ENCODE peak calls at places on chromosome 12, in nine cellular contexts. One of them, this sample, is unnamed. For H3K9me3, the result is how much of the 10 kb centered on the place peaks cover.

GRCh38 chr12:103401421-103401820 is 94.3 kb downstream of the C12orf42 start:
- DNase-seq in neural progenitor cell: no peak
- DNase-seq in AG04450: no peak
- DNase-seq in neuronal stem cell: no peak
- DNase-seq in MG63: peak
- DNase-seq in adipocyte: no peak
- DNase-seq in stomach: no peak
- DNase-seq in IMR-90: no peak
- DNase-seq in cardiac muscle cell: no peak
- DNase-seq in this sample: no peak

GRCh38 chr12:110269622-110270124 is 11.4 kb upstream of the ATP2A2 start:
- DNase-seq in neural progenitor cell: no peak
- DNase-seq in AG04450: peak
- DNase-seq in neuronal stem cell: no peak
- DNase-seq in MG63: peak
- DNase-seq in adipocyte: peak
- DNase-seq in stomach: no peak
- DNase-seq in IMR-90: peak
- DNase-seq in cardiac muscle cell: peak
- DNase-seq in this sample: no peak

GRCh38 chr12:104207416-104207941 is 8.1 kb upstream of the TXNRD1 start:
- DNase-seq in neural progenitor cell: no peak
- DNase-seq in AG04450: no peak
- DNase-seq in neuronal stem cell: no peak
- DNase-seq in MG63: no peak
- DNase-seq in adipocyte: peak
- DNase-seq in stomach: no peak
- DNase-seq in IMR-90: peak
- DNase-seq in cardiac muscle cell: no peak
- DNase-seq in this sample: no peak

GRCh38 chr12:84502907-84503787 is 409.5 kb downstream of the SLC6A15 start:
- DNase-seq in neural progenitor cell: peak
- DNase-seq in AG04450: peak
- DNase-seq in neuronal stem cell: peak
- DNase-seq in MG63: peak
- DNase-seq in adipocyte: peak
- DNase-seq in stomach: peak
- DNase-seq in IMR-90: peak
- DNase-seq in cardiac muscle cell: peak
- DNase-seq in this sample: no peak

GRCh38 chr12:70828391-70828790 is 92.1 kb downstream of the PTPRR start:
- DNase-seq in neural progenitor cell: no peak
- DNase-seq in AG04450: no peak
- DNase-seq in neuronal stem cell: no peak
- DNase-seq in MG63: peak
- DNase-seq in adipocyte: peak
- DNase-seq in stomach: no peak
- DNase-seq in IMR-90: no peak
- DNase-seq in cardiac muscle cell: no peak
- DNase-seq in this sample: no peak

GRCh38 chr12:80178846-80179245 is 79.5 kb downstream of the OTOGL start:
- DNase-seq in neural progenitor cell: no peak
- DNase-seq in AG04450: no peak
- DNase-seq in neuronal stem cell: no peak
- DNase-seq in MG63: no peak
- DNase-seq in adipocyte: no peak
- DNase-seq in stomach: no peak
- DNase-seq in IMR-90: no peak
- DNase-seq in cardiac muscle cell: no peak
- DNase-seq in this sample: no peak

GRCh38 chr12:49482095-49483051 is 56.5 kb upstream of the KCNH3 start:
- DNase-seq in neural progenitor cell: no peak
- DNase-seq in AG04450: no peak
- DNase-seq in neuronal stem cell: no peak
- DNase-seq in MG63: peak
- DNase-seq in adipocyte: peak
- DNase-seq in stomach: no peak
- DNase-seq in IMR-90: peak
- DNase-seq in cardiac muscle cell: no peak
- DNase-seq in this sample: no peak

GRCh38 chr12:121577443-121578180 is 3.2 kb downstream of the KDM2B start:
- DNase-seq in neural progenitor cell: peak
- DNase-seq in AG04450: no peak
- DNase-seq in neuronal stem cell: peak
- DNase-seq in MG63: no peak
- DNase-seq in adipocyte: no peak
- DNase-seq in stomach: no peak
- DNase-seq in IMR-90: no peak
- DNase-seq in cardiac muscle cell: no peak
- DNase-seq in this sample: no peak

DNA sequence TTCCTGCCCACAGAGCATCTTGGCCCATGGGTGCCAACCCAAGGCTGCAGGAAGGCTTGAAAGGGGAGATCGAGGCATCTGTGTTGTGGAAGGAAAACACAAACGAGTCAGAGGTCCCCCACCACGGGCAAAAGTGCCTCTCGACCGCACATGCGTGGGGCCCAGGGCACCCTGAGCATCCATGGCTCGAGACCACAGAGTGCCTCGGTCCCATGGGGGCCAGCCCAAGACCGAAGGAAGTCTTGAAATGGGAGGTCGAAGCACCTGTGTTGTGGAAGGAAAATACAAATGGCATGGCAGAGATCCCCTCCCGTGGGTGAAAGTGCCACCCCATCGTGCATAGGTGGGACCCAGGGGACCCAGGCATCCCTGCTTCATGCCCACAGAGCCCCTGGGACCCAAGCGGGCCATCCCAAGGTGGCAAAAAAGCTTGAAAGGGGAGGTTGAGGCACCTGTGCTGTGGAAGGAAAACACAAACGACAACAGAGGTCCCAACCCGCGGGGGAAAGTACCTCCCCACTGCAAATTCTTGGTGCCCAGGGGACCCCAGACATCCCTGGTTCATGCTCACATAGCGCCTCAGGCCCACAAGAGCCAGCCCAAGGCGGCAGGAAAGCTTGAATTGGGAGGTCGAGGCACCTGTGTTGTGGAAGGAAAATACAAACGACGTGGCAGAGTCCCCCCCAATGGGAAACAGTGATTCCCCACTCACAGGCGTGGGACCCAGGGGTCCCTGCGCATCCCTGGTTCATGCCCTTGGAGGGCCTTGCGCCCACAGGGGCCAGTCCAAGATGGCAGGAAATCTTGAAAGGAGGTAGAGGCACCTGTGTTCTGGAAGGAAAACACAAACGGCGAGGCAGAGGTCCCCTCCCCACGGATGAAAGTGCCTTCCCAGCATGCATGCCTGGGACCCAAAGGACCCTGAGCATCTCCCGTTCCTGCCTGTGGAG is 373.0 kb downstream of the ALG10 start:
- DNase-seq in neural progenitor cell: no peak
- DNase-seq in AG04450: no peak
- DNase-seq in neuronal stem cell: no peak
- DNase-seq in MG63: no peak
- DNase-seq in adipocyte: no peak
- DNase-seq in stomach: peak
- DNase-seq in IMR-90: no peak
- DNase-seq in cardiac muscle cell: no peak
- DNase-seq in this sample: no peak
- H3K9me3 ChIP-seq in neural progenitor cell: under half
- H3K9me3 ChIP-seq in AG04450: half or more
- H3K9me3 ChIP-seq in neuronal stem cell: half or more
- H3K9me3 ChIP-seq in MG63: under half
- H3K9me3 ChIP-seq in adipocyte: under half
- H3K9me3 ChIP-seq in stomach: under half
- H3K9me3 ChIP-seq in IMR-90: half or more
- H3K9me3 ChIP-seq in cardiac muscle cell: under half
- H3K9me3 ChIP-seq in this sample: under half

GRCh38 chr12:133057446-133057845 is 20.1 kb downstream of the ZNF84 start:
- DNase-seq in neural progenitor cell: no peak
- DNase-seq in AG04450: no peak
- DNase-seq in neuronal stem cell: no peak
- DNase-seq in MG63: no peak
- DNase-seq in adipocyte: no peak
- DNase-seq in stomach: no peak
- DNase-seq in IMR-90: peak
- DNase-seq in cardiac muscle cell: no peak
- DNase-seq in this sample: no peak

GRCh38 chr12:133063556-133063955 is 17.2 kb upstream of the ZNF140 start:
- DNase-seq in neural progenitor cell: no peak
- DNase-seq in AG04450: no peak
- DNase-seq in neuronal stem cell: no peak
- DNase-seq in MG63: no peak
- DNase-seq in adipocyte: no peak
- DNase-seq in stomach: no peak
- DNase-seq in IMR-90: no peak
- DNase-seq in cardiac muscle cell: no peak
- DNase-seq in this sample: no peak

GRCh38 chr12:133061954-133062353 is 18.8 kb upstream of the ZNF140 start:
- DNase-seq in neural progenitor cell: no peak
- DNase-seq in AG04450: no peak
- DNase-seq in neuronal stem cell: no peak
- DNase-seq in MG63: no peak
- DNase-seq in adipocyte: no peak
- DNase-seq in stomach: no peak
- DNase-seq in IMR-90: no peak
- DNase-seq in cardiac muscle cell: no peak
- DNase-seq in this sample: no peak

DNA sequence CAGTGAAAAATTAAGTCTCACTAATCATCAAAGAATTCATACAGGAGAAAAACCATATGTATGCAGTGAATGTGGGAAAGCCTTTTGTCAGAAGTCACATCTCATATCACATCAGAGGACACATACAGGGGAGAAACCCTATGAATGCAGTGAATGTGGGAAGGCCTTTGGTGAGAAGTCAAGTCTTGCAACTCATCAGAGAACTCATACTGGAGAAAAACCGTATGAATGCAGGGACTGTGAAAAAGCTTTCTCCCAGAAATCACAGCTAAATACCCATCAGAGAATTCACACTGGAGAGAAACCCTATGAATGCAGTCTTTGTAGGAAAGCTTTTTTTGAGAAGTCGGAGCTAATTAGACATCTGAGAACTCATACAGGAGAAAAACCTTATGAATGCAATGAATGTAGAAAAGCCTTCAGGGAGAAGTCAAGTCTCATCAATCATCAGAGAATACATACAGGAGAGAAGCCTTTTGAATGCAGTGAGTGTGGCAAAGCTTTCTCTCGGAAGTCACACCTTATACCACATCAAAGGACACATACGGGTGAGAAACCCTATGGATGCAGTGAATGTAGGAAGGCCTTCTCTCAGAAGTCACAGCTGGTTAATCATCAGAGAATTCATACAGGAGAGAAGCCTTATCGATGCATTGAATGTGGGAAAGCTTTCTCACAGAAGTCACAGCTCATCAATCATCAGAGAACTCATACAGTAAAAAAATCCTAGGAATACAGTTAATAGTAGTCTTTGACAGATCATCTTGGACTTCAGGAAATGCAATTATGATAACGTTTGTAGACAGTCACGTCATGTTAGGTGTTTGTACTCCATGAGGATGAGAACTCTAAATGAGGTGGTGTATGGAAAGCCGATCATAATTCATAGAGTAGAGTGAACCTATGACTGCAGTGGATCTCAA is 21.2 kb downstream of the ZNF84 start:
- DNase-seq in neural progenitor cell: no peak
- DNase-seq in AG04450: no peak
- DNase-seq in neuronal stem cell: no peak
- DNase-seq in MG63: no peak
- DNase-seq in adipocyte: no peak
- DNase-seq in stomach: no peak
- DNase-seq in IMR-90: peak
- DNase-seq in cardiac muscle cell: no peak
- DNase-seq in this sample: no peak
- H3K9me3 ChIP-seq in neural progenitor cell: half or more
- H3K9me3 ChIP-seq in AG04450: under half
- H3K9me3 ChIP-seq in neuronal stem cell: half or more
- H3K9me3 ChIP-seq in MG63: half or more
- H3K9me3 ChIP-seq in adipocyte: half or more
- H3K9me3 ChIP-seq in stomach: half or more
- H3K9me3 ChIP-seq in IMR-90: half or more
- H3K9me3 ChIP-seq in cardiac muscle cell: under half
- H3K9me3 ChIP-seq in this sample: half or more

GRCh38 chr12:133221241-133221640 is 14.4 kb downstream of the ANHX start:
- DNase-seq in neural progenitor cell: no peak
- DNase-seq in AG04450: no peak
- DNase-seq in neuronal stem cell: no peak
- DNase-seq in MG63: no peak
- DNase-seq in adipocyte: no peak
- DNase-seq in stomach: no peak
- DNase-seq in IMR-90: no peak
- DNase-seq in cardiac muscle cell: no peak
- DNase-seq in this sample: no peak

GRCh38 chr12:133217219-133217618 is 18.5 kb downstream of the ANHX start:
- DNase-seq in neural progenitor cell: no peak
- DNase-seq in AG04450: no peak
- DNase-seq in neuronal stem cell: no peak
- DNase-seq in MG63: no peak
- DNase-seq in adipocyte: no peak
- DNase-seq in stomach: no peak
- DNase-seq in IMR-90: no peak
- DNase-seq in cardiac muscle cell: no peak
- DNase-seq in this sample: no peak

GRCh38 chr12:133220521-133220920 is 15.2 kb downstream of the ANHX start:
- DNase-seq in neural progenitor cell: no peak
- DNase-seq in AG04450: no peak
- DNase-seq in neuronal stem cell: no peak
- DNase-seq in MG63: no peak
- DNase-seq in adipocyte: no peak
- DNase-seq in stomach: no peak
- DNase-seq in IMR-90: no peak
- DNase-seq in cardiac muscle cell: no peak
- DNase-seq in this sample: no peak

DNA sequence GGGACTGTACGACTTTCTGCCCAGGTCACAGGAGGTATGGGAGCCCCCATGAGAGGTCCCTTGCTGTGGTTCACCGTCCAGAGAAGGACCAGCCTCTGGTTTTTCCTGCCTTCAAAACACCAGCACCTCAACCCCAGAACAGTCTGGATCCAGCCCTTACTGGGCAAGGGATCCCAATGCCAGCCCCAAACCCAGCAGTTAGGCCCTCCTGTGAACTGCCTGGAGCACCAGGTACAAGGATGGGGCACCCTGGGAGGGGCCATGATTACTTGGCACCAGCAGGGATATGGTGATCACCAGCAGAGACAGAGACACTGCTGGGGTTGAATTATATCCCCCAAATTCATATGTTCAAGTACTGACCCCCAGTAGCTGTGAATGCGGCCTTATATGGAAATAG is 20.0 kb downstream of the ANHX start:
- DNase-seq in neural progenitor cell: no peak
- DNase-seq in AG04450: no peak
- DNase-seq in neuronal stem cell: no peak
- DNase-seq in MG63: no peak
- DNase-seq in adipocyte: no peak
- DNase-seq in stomach: no peak
- DNase-seq in IMR-90: no peak
- DNase-seq in cardiac muscle cell: no peak
- DNase-seq in this sample: no peak
- H3K9me3 ChIP-seq in neural progenitor cell: under half
- H3K9me3 ChIP-seq in AG04450: half or more
- H3K9me3 ChIP-seq in neuronal stem cell: half or more
- H3K9me3 ChIP-seq in MG63: under half
- H3K9me3 ChIP-seq in adipocyte: half or more
- H3K9me3 ChIP-seq in stomach: under half
- H3K9me3 ChIP-seq in IMR-90: half or more
- H3K9me3 ChIP-seq in cardiac muscle cell: under half
- H3K9me3 ChIP-seq in this sample: under half

GRCh38 chr12:131024026-131024425 is 70.3 kb downstream of the ADGRD1 start:
- DNase-seq in neural progenitor cell: no peak
- DNase-seq in AG04450: no peak
- DNase-seq in neuronal stem cell: no peak
- DNase-seq in MG63: no peak
- DNase-seq in adipocyte: no peak
- DNase-seq in stomach: no peak
- DNase-seq in IMR-90: no peak
- DNase-seq in cardiac muscle cell: no peak
- DNase-seq in this sample: no peak
- H3K9me3 ChIP-seq in neural progenitor cell: under half
- H3K9me3 ChIP-seq in AG04450: half or more
- H3K9me3 ChIP-seq in neuronal stem cell: under half
- H3K9me3 ChIP-seq in MG63: under half
- H3K9me3 ChIP-seq in adipocyte: under half
- H3K9me3 ChIP-seq in stomach: under half
- H3K9me3 ChIP-seq in IMR-90: under half
- H3K9me3 ChIP-seq in cardiac muscle cell: under half
- H3K9me3 ChIP-seq in this sample: under half